ENCODE peak calls at places on chromosomes 11 and 22, in nine cellular contexts. E is ovary; I is psoas muscle; G is cardiac muscle cell; S is CD4-positive, CD25-positive, alpha-beta regulatory T cell; J is body of pancreas; R is mesendoderm; W is suprapubic skin; Y is SJSA1. Z is an unnamed sample.

GRCh38 chr11:117827521-117828511 is 3.3 kb upstream of the FXYD2 start:
- DNase-seq in E (peak; percentile 14), I (no peak), G (no peak), S (peak; percentile 57), J (peak; percentile 47), R (no peak), W (peak; percentile 48), Y (no peak), Z (no peak)

GRCh38 chr22:19942071-19942885 is 660 bp upstream of the TXNRD2 start:
- DNase-seq in E (no peak), I (no peak), G (peak; percentile 80), S (peak; percentile 33), J (no peak), R (no peak), W (no peak), Y (peak; percentile 51), Z (no peak)

GRCh38 chr11:74932797-74933196 is 16.1 kb downstream of the XRRA1 start:
- DNase-seq in E (no peak), I (no peak), G (peak; percentile 28), S (no peak), J (no peak), R (no peak), W (no peak), Y (no peak), Z (no peak)

GRCh38 chr11:23976776-23977380 is 520.0 kb upstream of the LUZP2 start:
- DNase-seq in E (no peak), I (no peak), G (peak; percentile 24), S (no peak), J (no peak), R (no peak), W (no peak), Y (peak; percentile 72), Z (no peak)

GRCh38 chr11:88345408-88345807 is 7.9 kb upstream of the CTSC start:
- DNase-seq in E (no peak), I (no peak), G (peak; percentile 44), S (no peak), J (no peak), R (no peak), W (no peak), Y (no peak), Z (no peak)

GRCh38 chr11:69081180-69081579 is 32.4 kb downstream of the TPCN2 start:
- DNase-seq in E (no peak), I (no peak), G (no peak), S (no peak), J (no peak), R (no peak), W (no peak), Y (no peak), Z (no peak)

GRCh38 chr11:103585401-103585800 is 451.0 kb upstream of the DDI1 start:
- DNase-seq in E (no peak), I (no peak), G (no peak), S (no peak), J (no peak), R (no peak), W (no peak), Y (no peak), Z (no peak)

GRCh38 chr11:35815556-35816315 is 128.1 kb upstream of the LDLRAD3 start:
- DNase-seq in E (peak; percentile 38), I (no peak), G (peak; percentile 87), S (no peak), J (peak; percentile 61), R (no peak), W (no peak), Y (peak; percentile 40), Z (peak; percentile 21)

GRCh38 chr22:40203568-40203967 is 25.8 kb downstream of the TNRC6B start:
- DNase-seq in E (no peak), I (no peak), G (no peak), S (peak; percentile 74), J (no peak), R (no peak), W (no peak), Y (no peak), Z (no peak)

GRCh38 chr11:108859510-108859909 is 194.6 kb downstream of the DDX10 start:
- DNase-seq in E (no peak), I (no peak), G (no peak), S (no peak), J (no peak), R (no peak), W (no peak), Y (no peak), Z (no peak)

GRCh38 chr11:72191961-72192381 is at the start of gene FOLR1:
- DNase-seq in E (no peak), I (no peak), G (no peak), S (no peak), J (no peak), R (peak; percentile 71), W (no peak), Y (no peak), Z (no peak)

GRCh38 chr11:10107522-10107921 is 186.5 kb downstream of the SBF2 start:
- DNase-seq in E (no peak), I (no peak), G (no peak), S (no peak), J (no peak), R (no peak), W (no peak), Y (no peak), Z (no peak)

GRCh38 chr11:10108901-10109665 is 184.9 kb downstream of the SBF2 start:
- DNase-seq in E (peak; percentile 33), I (no peak), G (peak; percentile 70), S (no peak), J (no peak), R (no peak), W (no peak), Y (no peak), Z (peak; percentile 7)

GRCh38 chr11:10114593-10115404 is 179.2 kb downstream of the SBF2 start:
- DNase-seq in E (no peak), I (no peak), G (no peak), S (no peak), J (no peak), R (no peak), W (no peak), Y (peak; percentile 71), Z (no peak)

GRCh38 chr11:10113852-10114251 is 180.2 kb downstream of the SBF2 start:
- DNase-seq in E (no peak), I (no peak), G (no peak), S (no peak), J (no peak), R (no peak), W (no peak), Y (no peak), Z (no peak)

DNA sequence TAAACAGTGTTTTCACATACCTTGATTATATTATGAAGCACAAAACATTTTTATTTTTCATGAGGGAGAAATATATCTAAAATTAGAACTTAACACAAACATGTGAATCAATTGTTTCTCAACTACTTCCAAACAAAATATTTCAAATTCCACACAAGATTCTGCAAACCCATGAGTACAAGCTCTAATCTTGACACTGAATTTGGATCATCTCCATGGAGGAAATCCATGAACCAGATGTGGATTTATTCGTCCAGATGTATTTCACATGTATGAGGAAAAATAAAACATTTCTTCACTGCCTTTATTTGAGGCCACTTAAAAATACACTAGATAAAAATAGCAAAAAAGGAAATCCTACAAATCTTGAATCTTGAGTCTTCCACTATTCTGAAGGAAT is 184.2 kb downstream of the SBF2 start:
- DNase-seq in E (no peak), I (no peak), G (peak; percentile 92), S (no peak), J (no peak), R (no peak), W (no peak), Y (peak; percentile 20), Z (no peak)
- H3K27ac ChIP-seq in E (no peak overlapping the region), I (peak overlapping the region; percentile 50), G (no peak overlapping the region), S (no peak overlapping the region), J (no peak overlapping the region), R (no peak overlapping the region), W (peak overlapping the region; percentile 53), Y (no peak overlapping the region), Z (no peak overlapping the region)

DNA sequence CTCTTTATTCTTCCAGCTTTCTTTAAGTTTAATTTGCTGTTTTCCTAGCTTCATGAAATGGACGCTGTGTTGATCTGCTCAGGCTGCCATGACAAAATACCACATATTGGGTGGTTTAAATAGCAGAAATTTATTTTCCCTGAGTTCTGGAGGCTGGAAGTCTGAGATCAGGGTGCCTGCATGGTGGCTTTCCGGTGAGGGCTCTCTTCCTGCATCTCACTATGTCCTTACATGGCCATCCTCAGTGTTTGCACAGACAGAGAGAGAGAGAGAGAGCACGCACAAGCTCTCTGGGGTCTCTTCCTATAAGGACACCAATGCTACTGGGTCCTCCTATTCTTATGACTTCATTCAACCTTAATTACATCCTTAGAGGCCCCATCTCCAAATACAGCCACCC is 28.7 kb downstream of the MCAM start:
- DNase-seq in E (no peak), I (no peak), G (no peak), S (no peak), J (no peak), R (no peak), W (no peak), Y (no peak), Z (no peak)
- H3K27ac ChIP-seq in E (no peak overlapping the region), I (no peak overlapping the region), G (peak overlapping the region; percentile 66), S (no peak overlapping the region), J (no peak overlapping the region), R (no peak overlapping the region), W (no peak overlapping the region), Y (no peak overlapping the region), Z (no peak overlapping the region)

DNA sequence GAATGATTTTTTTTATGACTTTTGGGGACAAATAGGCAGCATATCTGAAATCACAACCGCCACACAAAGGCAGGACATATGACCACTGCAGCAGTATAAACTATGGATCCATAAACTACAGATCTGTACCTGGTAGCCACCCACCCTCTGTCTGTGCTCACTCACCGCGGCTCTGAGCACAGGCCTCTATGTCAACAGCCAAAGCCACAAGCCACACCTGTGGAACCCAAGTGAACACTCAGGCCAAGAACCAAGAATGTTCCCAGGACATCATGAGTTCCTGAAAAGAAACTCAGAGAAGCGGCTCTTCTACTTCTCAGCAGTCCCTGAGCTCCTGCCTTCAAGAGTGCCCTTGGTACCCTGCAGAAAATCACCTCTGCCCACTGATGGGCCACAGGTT is 22.4 kb downstream of the PISD start:
- DNase-seq in E (no peak), I (no peak), G (no peak), S (no peak), J (no peak), R (no peak), W (no peak), Y (no peak), Z (no peak)
- H3K27ac ChIP-seq in E (no peak overlapping the region), I (no peak overlapping the region), G (no peak overlapping the region), S (no peak overlapping the region), J (no peak overlapping the region), R (no peak overlapping the region), W (no peak overlapping the region), Y (no peak overlapping the region), Z (peak overlapping the region; percentile 31)

GRCh38 chr11:125063429-125064043 is 431 bp downstream of the SLC37A2 start:
- DNase-seq in E (no peak), I (no peak), G (no peak), S (peak; percentile 13), J (no peak), R (peak; percentile 67), W (no peak), Y (no peak), Z (no peak)

GRCh38 chr11:125062931-125063428 is at the start of gene SLC37A2:
- DNase-seq in E (peak; percentile 51), I (peak; percentile 84), G (peak; percentile 68), S (peak; percentile 68), J (peak; percentile 64), R (peak; percentile 75), W (peak; percentile 80), Y (peak; percentile 32), Z (peak; percentile 82)

GRCh38 chr11:125064070-125064469 is 965 bp downstream of the SLC37A2 start:
- DNase-seq in E (no peak), I (peak; percentile 24), G (no peak), S (no peak), J (no peak), R (no peak), W (no peak), Y (no peak), Z (no peak)

GRCh38 chr11:125061237-125061636 is 1.9 kb upstream of the SLC37A2 start:
- DNase-seq in E (no peak), I (no peak), G (no peak), S (no peak), J (no peak), R (no peak), W (no peak), Y (no peak), Z (no peak)

GRCh38 chr11:125062196-125062930 is 742 bp upstream of the SLC37A2 start:
- DNase-seq in E (no peak), I (no peak), G (no peak), S (no peak), J (peak; percentile 9), R (no peak), W (no peak), Y (no peak), Z (no peak)
- H3K27ac ChIP-seq in E (no peak overlapping the region), I (peak overlapping the region; percentile 65), G (no peak overlapping the region), S (no peak overlapping the region), J (no peak overlapping the region), R (no peak overlapping the region), W (peak overlapping the region; percentile 73), Y (no peak overlapping the region), Z (peak overlapping the region; percentile 50)